ENCODE peak calls at places on chromosome 2, in five cellular contexts. K is Right ventricle myocardium superior; C is H54; Y is foreskin fibroblast; F is stimulated activated CD4-positive, alpha-beta T cell treated with anti-CD3 and anti-CD28 coated beads, TNF-alpha, amount 100 ng/mL, for 4 hours. V is an unnamed sample.

GRCh38 chr2:208274748-208275147 is 8.7 kb downstream of the PIKFYVE start:
- DNase-seq in Y (peak), C (no peak), K (no peak), F (no peak), V (no peak)

GRCh38 chr2:6960659-6961058 is 43.4 kb downstream of the RNF144A start:
- DNase-seq in K (no peak), F (no peak), C (no peak), Y (peak), V (no peak)

GRCh38 chr2:111534816-111535803 is 348.9 kb downstream of the ANAPC1 start:
- DNase-seq in K (no peak), F (no peak), Y (peak), C (peak), V (peak)

GRCh38 chr2:237488295-237488694 is 1.2 kb downstream of the MLPH start:
- DNase-seq in K (no peak), Y (peak), C (no peak), F (no peak), V (no peak)

GRCh38 chr2:32882911-32883810 is 63.6 kb upstream of the LTBP1 start:
- DNase-seq in K (no peak), C (no peak), Y (peak), F (no peak), V (no peak)

GRCh38 chr2:18440777-18441176 is 119.7 kb downstream of the RDH14 start:
- DNase-seq in C (no peak), K (no peak), Y (no peak), F (no peak), V (no peak)

GRCh38 chr2:169999041-169999440 is 171.8 kb downstream of the UBR3 start:
- DNase-seq in F (no peak), C (no peak), K (no peak), Y (peak), V (no peak)

GRCh38 chr2:223262946-223263345 is 211.0 kb downstream of the KCNE4 start:
- DNase-seq in K (no peak), C (peak), F (no peak), Y (peak), V (no peak)

GRCh38 chr2:18703555-18703954 is 114.2 kb upstream of the NT5C1B start:
- DNase-seq in C (no peak), K (no peak), F (no peak), Y (no peak), V (no peak)

GRCh38 chr2:202831241-202831997 is 40.1 kb downstream of the ICA1L start:
- DNase-seq in F (peak), K (no peak), Y (peak), C (peak), V (peak)

GRCh38 chr2:71503827-71504226 is 50.5 kb downstream of the DYSF start:
- DNase-seq in K (peak), C (no peak), F (no peak), Y (no peak), V (no peak)

GRCh38 chr2:7943446-7943845 is 738.4 kb upstream of the ID2 start:
- DNase-seq in C (no peak), Y (no peak), F (no peak), K (no peak), V (no peak)